ENCODE peak calls at places on chromosomes 12 and 14, in four cellular contexts. F is right atrium auricular region; G is CD8-positive, alpha-beta memory T cell; E is lower lobe of right lung. I is an unnamed sample.

GRCh38 chr12:113403435-113404415 is at the start of gene SDS:
- DNase-seq in F (no peak), G (no peak), E (no peak), I (peak; percentile 90)

GRCh38 chr14:80965041-80965440 is 9.6 kb downstream of the TSHR start:
- DNase-seq in F (no peak), G (no peak), E (no peak), I (no peak)

GRCh38 chr14:92439551-92440344 is 73.8 kb upstream of the RIN3 start:
- DNase-seq in F (no peak), G (no peak), E (no peak), I (no peak)

GRCh38 chr12:25054076-25054782 is 105.3 kb upstream of the BCAT1 start:
- DNase-seq in F (no peak), G (no peak), E (no peak), I (no peak)

GRCh38 chr12:79374543-79374942 is 316.2 kb downstream of the PAWR start:
- DNase-seq in F (no peak), G (no peak), E (no peak), I (no peak)

GRCh38 chr14:93073833-93074769 is 41.6 kb downstream of the ITPK1 start:
- DNase-seq in F (peak; percentile 74), G (no peak), E (peak; percentile 70), I (peak; percentile 48)

GRCh38 chr14:50875359-50876090 is 3.7 kb downstream of the ABHD12B start:
- DNase-seq in F (no peak), G (peak; percentile 69), E (no peak), I (no peak)

GRCh38 chr12:25041006-25041741 is 92.3 kb upstream of the BCAT1 start:
- DNase-seq in F (no peak), G (no peak), E (no peak), I (peak; percentile 20)

GRCh38 chr14:32588448-32589320 is 259.6 kb downstream of the AKAP6 start:
- DNase-seq in F (no peak), G (no peak), E (no peak), I (no peak)

GRCh38 chr12:80272516-80272915 is 171.5 kb upstream of the PTPRQ start:
- DNase-seq in F (no peak), G (no peak), E (no peak), I (no peak)

GRCh38 chr12:125533434-125534029 is 468.3 kb downstream of the AACS start:
- DNase-seq in F (no peak), G (no peak), E (no peak), I (peak; percentile 53)

GRCh38 chr14:69096766-69097475 is 56.0 kb downstream of the DCAF5 start:
- DNase-seq in F (no peak), G (no peak), E (no peak), I (no peak)

GRCh38 chr12:76180401-76181277 is 96.2 kb upstream of the NAP1L1 start:
- DNase-seq in F (no peak), G (no peak), E (no peak), I (no peak)

GRCh38 chr12:56029166-56029519 is 8.3 kb downstream of the IKZF4 start:
- DNase-seq in F (no peak), G (no peak), E (no peak), I (no peak)

GRCh38 chr12:45292486-45293195 is 76.7 kb downstream of the ANO6 start:
- DNase-seq in F (no peak), G (no peak), E (no peak), I (no peak)

GRCh38 chr14:70416322-70416716 is 571 bp downstream of the SYNJ2BP start:
- DNase-seq in F (no peak), G (no peak), E (no peak), I (no peak)

GRCh38 chr14:51582437-51582836 is 69.3 kb upstream of the FRMD6 start:
- DNase-seq in F (no peak), G (no peak), E (no peak), I (no peak)

GRCh38 chr12:39426636-39427245 is 16.2 kb downstream of the KIF21A start:
- DNase-seq in F (no peak), G (no peak), E (no peak), I (no peak)

DNA sequence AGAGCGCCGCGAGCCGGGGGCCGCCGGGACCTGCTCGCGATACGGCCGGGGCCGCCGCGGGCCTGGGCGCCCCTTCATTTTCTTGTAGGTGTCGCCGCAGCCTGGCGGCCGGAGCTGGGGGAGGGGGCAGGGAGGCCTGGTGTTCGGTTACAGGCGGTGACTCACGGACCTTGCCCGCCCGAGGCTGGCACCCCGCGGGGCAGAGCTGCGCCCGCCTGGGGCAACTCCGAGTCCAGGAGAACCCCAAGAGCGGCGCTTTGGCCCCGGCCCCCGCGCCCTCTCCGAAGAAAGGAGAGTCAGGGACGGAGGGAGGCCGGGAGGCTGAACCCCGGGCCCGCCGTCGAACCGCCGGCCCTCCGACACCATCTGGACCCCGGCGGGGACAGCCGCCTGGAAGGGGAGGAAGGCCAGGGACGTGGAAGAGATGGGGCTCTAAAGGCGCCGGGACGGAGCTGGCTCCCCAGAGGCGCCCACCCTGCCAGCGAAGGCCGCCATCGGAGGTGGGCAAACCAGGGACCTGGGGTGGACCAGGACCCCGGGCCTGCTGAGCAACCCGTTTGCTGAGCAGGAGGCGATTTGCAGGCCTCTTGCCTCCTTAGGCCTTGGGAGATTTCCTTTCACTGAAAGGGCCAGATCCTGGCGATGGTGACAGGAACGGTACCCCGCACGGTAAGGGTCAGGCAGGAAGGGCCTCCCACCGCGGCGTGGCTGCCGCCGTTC is 828 bp upstream of the NUAK1 start:
- DNase-seq in F (peak; percentile 81), G (no peak), E (peak; percentile 76), I (peak; percentile 86)
- H3K4me1 ChIP-seq in F (peaks cover 62% of the 10 kb centered on the region), G (peaks cover 5% of the 10 kb centered on the region), E (peaks cover 25% of the 10 kb centered on the region), I (no peaks in the 10 kb centered on the region)

GRCh38 chr12:116245189-116245588 is 32.3 kb downstream of the MED13L start:
- DNase-seq in F (no peak), G (no peak), E (no peak), I (no peak)

GRCh38 chr12:116248433-116248832 is 29.1 kb downstream of the MED13L start:
- DNase-seq in F (no peak), G (no peak), E (no peak), I (no peak)

GRCh38 chr12:116244474-116245090 is 32.9 kb downstream of the MED13L start:
- DNase-seq in F (no peak), G (no peak), E (no peak), I (no peak)

GRCh38 chr12:116247377-116247776 is 30.1 kb downstream of the MED13L start:
- DNase-seq in F (no peak), G (no peak), E (no peak), I (no peak)

GRCh38 chr12:116246490-116247179 is 30.9 kb downstream of the MED13L start:
- DNase-seq in F (no peak), G (no peak), E (no peak), I (no peak)
- H3K4me1 ChIP-seq in F (peaks cover 63% of the 10 kb centered on the region), G (peaks cover 55% of the 10 kb centered on the region), E (peaks cover 51% of the 10 kb centered on the region), I (no peaks in the 10 kb centered on the region)

GRCh38 chr14:100071545-100071944 is 6.3 kb downstream of the EVL start:
- DNase-seq in F (no peak), G (peak; percentile 33), E (no peak), I (no peak)
- H3K4me1 ChIP-seq in F (peaks cover 35% of the 10 kb centered on the region), G (peaks cover 83% of the 10 kb centered on the region), E (peaks cover 73% of the 10 kb centered on the region), I (peaks cover 7% of the 10 kb centered on the region)

DNA sequence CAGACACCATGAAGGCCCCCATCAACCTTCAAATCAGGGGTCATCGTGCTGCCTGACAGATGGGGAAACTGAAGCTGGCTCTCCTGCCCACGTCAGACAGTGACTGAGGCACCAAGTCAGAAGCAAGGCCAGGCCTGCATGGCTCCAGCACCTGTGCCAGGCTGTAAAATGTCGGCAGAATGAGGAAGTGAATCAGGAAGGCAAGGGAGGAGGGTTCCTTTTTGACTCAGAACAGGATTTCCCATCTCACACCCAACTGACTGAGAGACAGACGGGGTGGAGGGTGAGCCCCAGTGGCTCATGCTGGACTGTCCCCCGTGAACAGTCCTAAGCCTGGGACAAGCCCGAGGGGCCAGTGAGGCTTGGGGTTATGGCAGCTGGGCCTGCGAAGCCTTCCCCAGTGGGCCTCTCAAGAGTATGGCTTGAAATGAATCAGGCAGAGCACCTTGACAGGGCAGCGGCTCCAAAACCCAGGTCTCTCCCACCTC is 20.9 kb downstream of the SYNE3 start:
- DNase-seq in F (no peak), G (no peak), E (no peak), I (no peak)
- H3K4me1 ChIP-seq in F (peaks cover 72% of the 10 kb centered on the region), G (peaks cover 36% of the 10 kb centered on the region), E (peaks cover 50% of the 10 kb centered on the region), I (peaks cover 38% of the 10 kb centered on the region)

GRCh38 chr12:3533703-3534386 is 42.8 kb downstream of the PRMT8 start:
- DNase-seq in F (no peak), G (no peak), E (no peak), I (no peak)
- H3K4me1 ChIP-seq in F (peaks cover 39% of the 10 kb centered on the region), G (no peaks in the 10 kb centered on the region), E (peaks cover 11% of the 10 kb centered on the region), I (no peaks in the 10 kb centered on the region)

GRCh38 chr12:47828967-47829482 is 9.3 kb upstream of the HDAC7 start:
- DNase-seq in F (peak; percentile 91), G (no peak), E (peak; percentile 85), I (peak; percentile 63)
- H3K4me1 ChIP-seq in F (peaks cover 54% of the 10 kb centered on the region), G (peaks cover 94% of the 10 kb centered on the region), E (peaks cover 61% of the 10 kb centered on the region), I (no peaks in the 10 kb centered on the region)

GRCh38 chr12:70271025-70271424 is 27.8 kb downstream of the CNOT2 start:
- DNase-seq in F (no peak), G (no peak), E (no peak), I (no peak)
- H3K4me1 ChIP-seq in F (peaks cover 16% of the 10 kb centered on the region), G (peaks cover 44% of the 10 kb centered on the region), E (peaks cover 31% of the 10 kb centered on the region), I (no peaks in the 10 kb centered on the region)

GRCh38 chr12:58931518-58931917 is 11.2 kb upstream of the LRIG3 start:
- DNase-seq in F (no peak), G (no peak), E (no peak), I (no peak)

GRCh38 chr12:58934528-58934927 is 14.2 kb upstream of the LRIG3 start:
- DNase-seq in F (no peak), G (no peak), E (no peak), I (no peak)

GRCh38 chr12:58927112-58927511 is 6.8 kb upstream of the LRIG3 start:
- DNase-seq in F (no peak), G (no peak), E (no peak), I (no peak)

GRCh38 chr12:58933068-58933681 is 12.9 kb upstream of the LRIG3 start:
- DNase-seq in F (no peak), G (no peak), E (no peak), I (no peak)

DNA sequence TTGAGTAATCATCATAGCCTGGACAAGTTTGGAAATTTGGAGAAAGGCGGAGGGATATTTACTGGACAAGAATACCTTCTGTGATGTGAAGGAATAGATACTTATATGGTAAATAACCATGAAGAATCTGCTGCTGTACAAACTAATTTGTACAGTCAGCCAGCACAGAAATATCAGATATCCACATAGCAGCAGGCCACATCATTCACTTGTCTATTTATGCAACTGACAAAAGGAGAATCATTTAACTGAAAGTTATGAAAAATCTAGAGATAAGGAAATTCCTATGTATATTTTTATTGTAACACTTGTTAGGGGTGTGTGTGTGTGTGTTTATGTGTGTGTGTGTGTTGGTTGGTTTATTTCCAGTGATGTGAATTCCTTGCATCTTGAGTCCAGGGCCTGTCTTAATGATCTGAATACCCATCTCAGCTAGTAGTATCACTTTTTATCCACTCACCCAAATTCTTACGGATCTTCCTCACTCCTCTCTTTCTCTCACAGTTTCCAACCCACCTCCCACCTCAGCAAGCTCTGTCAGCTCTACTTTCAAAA is 10.5 kb upstream of the LRIG3 start:
- DNase-seq in F (no peak), G (no peak), E (no peak), I (no peak)
- H3K4me1 ChIP-seq in F (no peaks in the 10 kb centered on the region), G (no peaks in the 10 kb centered on the region), E (no peaks in the 10 kb centered on the region), I (no peaks in the 10 kb centered on the region)

I was measured in right lobe of liver.